ENCODE peak calls at places on chromosomes 3 and 15, in four cellular contexts. G is stimulated activated naive B cell treated with anti-CD40 and anti-IgM and Interleukin-4, amounts not matched to agents 10 μg/mL and 1 μg/mL and 100 μg/mL, for 72 hours; E is activated CD4-positive, alpha-beta T cell treated with anti-CD3 and anti-CD28 coated beads, Interleukin-2, amount 50 U/mL, for 48 hours; A is chondrocyte. K is an unnamed sample.
A peak's percentile ranks its signal among the peaks of the same experiment; 100 is the strongest.

GRCh38 chr3:69856965-69857364 is 117.7 kb downstream of the MITF start:
- DNase-seq in A (no peak), E (no peak), G (no peak), K (no peak)

GRCh38 chr3:133161666-133162065 is 123.5 kb downstream of the TMEM108 start:
- DNase-seq in E (no peak), A (no peak), G (no peak), K (no peak)

GRCh38 chr3:127606981-127607595 is 8.9 kb downstream of the MCM2 start:
- DNase-seq in A (no peak), E (no peak), G (no peak), K (no peak)

GRCh38 chr3:34175636-34176186 is 377.3 kb downstream of the PDCD6IP start:
- DNase-seq in E (no peak), A (no peak), G (no peak), K (no peak)

GRCh38 chr3:184186184-184186901 is at the start of gene ABCF3:
- DNase-seq in A (peak; percentile 87), G (no peak), E (no peak), K (no peak)

GRCh38 chr3:114418107-114418506 is 124.3 kb downstream of the TIGIT start:
- DNase-seq in E (no peak), G (no peak), A (no peak), K (no peak)

GRCh38 chr15:79007066-79007465 is 62.2 kb upstream of the CTSH start:
- DNase-seq in A (no peak), G (peak; percentile 18), E (peak; percentile 43), K (no peak)

GRCh38 chr3:134867277-134867676 is 72.2 kb downstream of the EPHB1 start:
- DNase-seq in G (no peak), E (no peak), A (no peak), K (no peak)

GRCh38 chr3:99700637-99701268 is 62.4 kb downstream of the COL8A1 start:
- DNase-seq in A (no peak), G (no peak), E (no peak), K (no peak)

GRCh38 chr15:74725241-74725774 is at the start of gene CYP1A1:
- DNase-seq in G (peak; percentile 10), E (peak; percentile 53), A (no peak), K (no peak)

GRCh38 chr3:191958980-191959671 is 498.2 kb downstream of the PYDC2 start:
- DNase-seq in G (no peak), A (no peak), E (no peak), K (no peak)

GRCh38 chr3:142987707-142988106 is 13.7 kb upstream of the U2SURP start:
- DNase-seq in G (no peak), A (no peak), E (no peak), K (no peak)

GRCh38 chr3:58217209-58217811 is 6.5 kb upstream of the DNASE1L3 start:
- DNase-seq in G (peak; percentile 67), E (peak; percentile 60), A (no peak), K (no peak)

GRCh38 chr3:30471076-30471475 is 135.3 kb upstream of the TGFBR2 start:
- DNase-seq in A (no peak), E (no peak), G (no peak), K (no peak)

GRCh38 chr3:197590313-197590962 is 34.7 kb upstream of the BDH1 start:
- DNase-seq in A (no peak), E (no peak), G (no peak), K (no peak)

GRCh38 chr15:39133201-39133600 is 447.7 kb upstream of the THBS1 start:
- DNase-seq in G (no peak), A (no peak), E (no peak), K (no peak)

GRCh38 chr15:90291679-90292356 is 26.3 kb downstream of the NGRN start:
- DNase-seq in G (no peak), A (no peak), E (no peak), K (no peak)

GRCh38 chr3:38084969-38085942 is 46.2 kb downstream of the DLEC1 start:
- DNase-seq in A (no peak), E (no peak), G (no peak), K (no peak)

GRCh38 chr15:45892182-45892581 is 257.4 kb downstream of the SQOR start:
- DNase-seq in G (no peak), E (no peak), A (no peak), K (no peak)

GRCh38 chr15:79101866-79102581 is 11.4 kb upstream of the RASGRF1 start:
- DNase-seq in E (no peak), G (no peak), A (no peak), K (no peak)

K was measured in SK-N-MC.